ENCODE peak calls at places on chromosomes 13 and 19, in eight cellular contexts. K, Q, S, V, M, T, Y and J are unnamed samples.

GRCh38 chr19:38224014-38224862 is at the start of gene DPF1:
- DNase-seq in V (peak; percentile 90), S (peak; percentile 82), K (peak; percentile 23), Y (peak; percentile 43), M (peak; percentile 47), Q (peak; percentile 71), T (no peak), J (peak; percentile 49)

GRCh38 chr19:44582581-44583265 is 30.6 kb upstream of the IGSF23 start:
- DNase-seq in Y (no peak), V (peak; percentile 79), T (no peak), S (no peak), Q (no peak), M (no peak), K (no peak), J (no peak)

GRCh38 chr13:66354880-66355279 is 875.3 kb downstream of the PCDH9 start:
- DNase-seq in M (no peak), V (no peak), K (no peak), Y (no peak), Q (no peak), S (no peak), T (no peak), J (no peak)

GRCh38 chr13:113178070-113178895 is 19.8 kb downstream of the PROZ start:
- DNase-seq in Y (peak; percentile 73), T (peak; percentile 51), V (no peak), M (no peak), K (no peak), S (no peak), Q (no peak), J (no peak)

GRCh38 chr19:41904118-41904870 is 21.3 kb downstream of the ARHGEF1 start:
- DNase-seq in Q (no peak), V (no peak), M (no peak), K (peak; percentile 91), T (no peak), S (peak; percentile 41), Y (no peak), J (peak; percentile 98)

GRCh38 chr19:12379732-12380443 is 14.4 kb upstream of the ZNF442 start:
- DNase-seq in S (no peak), Y (no peak), Q (no peak), M (no peak), K (no peak), V (no peak), T (no peak), J (no peak)

GRCh38 chr13:34152996-34153395 is 335.0 kb downstream of the RFC3 start:
- DNase-seq in K (no peak), Q (no peak), V (no peak), S (no peak), M (no peak), T (no peak), Y (no peak), J (no peak)

GRCh38 chr13:26721251-26721939 is 39.2 kb downstream of the GPR12 start:
- DNase-seq in V (no peak), S (peak; percentile 13), T (no peak), Q (peak; percentile 78), K (no peak), Y (no peak), M (peak; percentile 2), J (no peak)

GRCh38 chr13:32272021-32272695 is 43.0 kb downstream of the ZAR1L start:
- DNase-seq in M (no peak), V (no peak), K (no peak), S (no peak), T (no peak), Y (no peak), Q (no peak), J (no peak)

GRCh38 chr19:44986389-44986788 is 14.9 kb upstream of the RELB start:
- DNase-seq in Y (no peak), T (no peak), V (no peak), S (no peak), M (no peak), Q (no peak), K (no peak), J (no peak)

GRCh38 chr13:98454389-98454881 is 122.5 kb downstream of the STK24 start:
- DNase-seq in Q (no peak), Y (peak; percentile 91), K (no peak), S (no peak), M (no peak), V (no peak), T (no peak), J (peak; percentile 94)

GRCh38 chr13:108427355-108427754 is 157.8 kb downstream of the TNFSF13B start:
- DNase-seq in S (no peak), T (no peak), V (no peak), M (no peak), Y (no peak), Q (no peak), K (no peak), J (no peak)

GRCh38 chr13:113364933-113365371 is 1.0 kb upstream of the GRTP1 start:
- DNase-seq in Q (no peak), T (no peak), V (no peak), S (no peak), M (no peak), Y (no peak), K (no peak), J (no peak)

GRCh38 chr13:21674271-21675009 is 3.6 kb downstream of the FGF9 start:
- DNase-seq in Y (no peak), S (peak; percentile 27), V (peak; percentile 40), T (no peak), M (no peak), Q (no peak), K (no peak), J (no peak)

GRCh38 chr13:95643471-95643813 is 1.1 kb downstream of the DZIP1 start:
- DNase-seq in T (no peak), V (peak; percentile 34), K (no peak), S (no peak), Q (peak; percentile 36), Y (peak; percentile 9), M (no peak), J (peak; percentile 40)

GRCh38 chr19:57620673-57621348 is 6.8 kb downstream of the ZNF134 start:
- DNase-seq in M (no peak), S (no peak), T (no peak), K (no peak), V (no peak), Q (no peak), Y (no peak), J (no peak)

GRCh38 chr13:64553411-64554129 is 2676.6 kb downstream of the PCDH9 start:
- DNase-seq in K (no peak), Y (no peak), V (no peak), Q (no peak), T (no peak), M (no peak), S (no peak), J (no peak)

GRCh38 chr13:22736084-22736767 is 444.6 kb upstream of the SGCG start:
- DNase-seq in Q (no peak), S (no peak), T (no peak), Y (no peak), K (no peak), M (no peak), V (peak; percentile 44), J (no peak)

GRCh38 chr19:28710278-28710677 is 502.7 kb downstream of the UQCRFS1 start:
- DNase-seq in V (no peak), T (peak; percentile 25), K (peak; percentile 3), M (no peak), S (peak; percentile 66), Y (peak; percentile 45), Q (no peak), J (peak; percentile 1)

GRCh38 chr19:3047307-3048189 is 14.7 kb downstream of the TLE5 start:
- DNase-seq in M (no peak), S (peak; percentile 83), Y (peak; percentile 47), T (no peak), Q (peak; percentile 52), V (peak; percentile 85), K (peak; percentile 68), J (no peak)

GRCh38 chr13:36370108-36370429 is 23.9 kb upstream of the SPART start:
- DNase-seq in V (no peak), M (peak; percentile 75), Q (no peak), K (no peak), T (no peak), Y (no peak), S (no peak), J (no peak)

GRCh38 chr13:98598043-98598442 is 21.1 kb upstream of the STK24 start:
- DNase-seq in S (no peak), M (no peak), K (no peak), V (peak; percentile 35), T (no peak), Q (no peak), Y (no peak), J (no peak)

GRCh38 chr19:30802424-30803013 is 430.3 kb downstream of the ZNF536 start:
- DNase-seq in V (no peak), T (no peak), Q (no peak), S (no peak), M (no peak), K (no peak), Y (no peak), J (no peak)

GRCh38 chr13:82259284-82259683 is 1623.0 kb downstream of the SLITRK1 start:
- DNase-seq in K (no peak), S (no peak), T (no peak), Q (no peak), V (no peak), M (no peak), Y (no peak), J (no peak)

GRCh38 chr13:113998781-113999617 is 25.1 kb upstream of the C13orf46 start:
- DNase-seq in V (no peak), S (no peak), M (no peak), T (no peak), Y (no peak), Q (no peak), K (no peak), J (no peak)

GRCh38 chr19:43318203-43318602 is 35.3 kb upstream of the CD177 start:
- DNase-seq in Y (no peak), Q (no peak), S (no peak), T (no peak), M (no peak), K (no peak), V (no peak), J (no peak)

GRCh38 chr13:110010433-110011135 is 224.2 kb upstream of the IRS2 start:
- DNase-seq in M (no peak), S (no peak), T (no peak), V (no peak), Y (no peak), Q (no peak), K (peak; percentile 83), J (peak; percentile 74)

GRCh38 chr19:15436012-15436825 is 13.5 kb downstream of the WIZ start:
- DNase-seq in K (no peak), M (no peak), S (no peak), V (peak; percentile 46), Q (no peak), T (no peak), Y (no peak), J (no peak)

GRCh38 chr19:55536951-55537740 is at the start of gene SBK2:
- DNase-seq in Q (no peak), M (no peak), K (no peak), T (no peak), Y (no peak), V (peak; percentile 93), S (no peak), J (no peak)

GRCh38 chr13:61276401-61276800 is 139.2 kb downstream of the PCDH20 start:
- DNase-seq in S (no peak), M (no peak), Y (no peak), T (no peak), V (no peak), K (no peak), Q (no peak), J (no peak)

GRCh38 chr13:89740994-89741678 is 1606.4 kb upstream of the MIR17HG start:
- DNase-seq in V (no peak), S (no peak), T (no peak), K (no peak), M (no peak), Q (no peak), Y (no peak), J (no peak)

GRCh38 chr19:10368101-10368803 is 12.1 kb downstream of the TYK2 start:
- DNase-seq in Y (no peak), S (no peak), K (no peak), M (no peak), V (no peak), T (no peak), Q (no peak), J (no peak)

GRCh38 chr19:7857727-7858701 is 16.2 kb downstream of the PRR36 start:
- DNase-seq in Q (peak; percentile 49), T (no peak), S (peak; percentile 86), M (no peak), K (no peak), Y (no peak), V (peak; percentile 94), J (no peak)